ENCODE peak calls at places on chromosomes 11 and 22, in four cellular contexts. K, E, B and W are unnamed samples.

GRCh38 chr11:3106736-3107524 is 49.7 kb upstream of the CARS1 start:
- DNase-seq in K (no peak), E (no peak), B (no peak), W (no peak)

GRCh38 chr11:1827095-1827797 is 7.5 kb upstream of the SYT8 start:
- DNase-seq in K (no peak), E (peak), B (peak), W (no peak)

GRCh38 chr11:133136376-133136775 is 395.9 kb downstream of the OPCML start:
- DNase-seq in K (peak), E (no peak), B (no peak), W (no peak)

GRCh38 chr11:57348052-57348451 is 9.9 kb downstream of the P2RX3 start:
- DNase-seq in K (no peak), E (no peak), B (no peak), W (no peak)

GRCh38 chr22:38923463-38924196 is 33.8 kb upstream of the APOBEC3A start:
- DNase-seq in K (peak), E (peak), B (peak), W (no peak)

GRCh38 chr11:130834886-130835285 is 81.4 kb downstream of the SNX19 start:
- DNase-seq in K (no peak), E (no peak), B (no peak), W (no peak)

GRCh38 chr22:48488611-48489456 is 1338.8 kb downstream of the BRD1 start:
- DNase-seq in K (peak), E (no peak), B (no peak), W (no peak)

GRCh38 chr11:96213500-96213899 is 129.5 kb downstream of the MAML2 start:
- DNase-seq in K (no peak), E (peak), B (no peak), W (no peak)

GRCh38 chr22:39647836-39648500 is 77.4 kb downstream of the CACNA1I start:
- DNase-seq in K (no peak), E (no peak), B (no peak), W (no peak)

GRCh38 chr22:50180727-50181521 is 4.8 kb upstream of the TRABD start:
- DNase-seq in K (no peak), E (no peak), B (no peak), W (no peak)

GRCh38 chr11:90845126-90845525 is 622.3 kb upstream of the CHORDC1 start:
- DNase-seq in K (no peak), E (no peak), B (peak), W (no peak)

GRCh38 chr11:128904872-128905344 is 13.8 kb downstream of the KCNJ5 start:
- DNase-seq in K (peak), E (no peak), B (peak), W (no peak)

GRCh38 chr11:62646825-62647608 is 604 bp upstream of the GANAB start:
- DNase-seq in K (no peak), E (no peak), B (no peak), W (no peak)
- H3K4me3 ChIP-seq in K (no peak), E (no peak), B (no peak), W (peak)

GRCh38 chr11:16924462-16924825 is 89.8 kb downstream of the PLEKHA7 start:
- DNase-seq in K (no peak), E (no peak), B (no peak), W (no peak)
- H3K4me3 ChIP-seq in K (peak), E (peak), B (peak), W (no peak)

GRCh38 chr22:36156119-36156514 is 4.4 kb downstream of the APOL3 start:
- DNase-seq in K (no peak), E (no peak), B (no peak), W (no peak)
- H3K4me3 ChIP-seq in K (no peak), E (peak), B (peak), W (no peak)

GRCh38 chr11:64333556-64333955 is 6.4 kb upstream of the CCDC88B start:
- DNase-seq in K (no peak), E (no peak), B (no peak), W (no peak)

GRCh38 chr11:64330888-64331287 is 9.1 kb upstream of the CCDC88B start:
- DNase-seq in K (no peak), E (no peak), B (no peak), W (no peak)

GRCh38 chr11:64327993-64328392 is 10.1 kb downstream of the PRDX5 start:
- DNase-seq in K (no peak), E (no peak), B (no peak), W (no peak)

GRCh38 chr11:64334764-64335741 is 5.0 kb upstream of the CCDC88B start:
- DNase-seq in K (peak), E (peak), B (peak), W (no peak)

DNA sequence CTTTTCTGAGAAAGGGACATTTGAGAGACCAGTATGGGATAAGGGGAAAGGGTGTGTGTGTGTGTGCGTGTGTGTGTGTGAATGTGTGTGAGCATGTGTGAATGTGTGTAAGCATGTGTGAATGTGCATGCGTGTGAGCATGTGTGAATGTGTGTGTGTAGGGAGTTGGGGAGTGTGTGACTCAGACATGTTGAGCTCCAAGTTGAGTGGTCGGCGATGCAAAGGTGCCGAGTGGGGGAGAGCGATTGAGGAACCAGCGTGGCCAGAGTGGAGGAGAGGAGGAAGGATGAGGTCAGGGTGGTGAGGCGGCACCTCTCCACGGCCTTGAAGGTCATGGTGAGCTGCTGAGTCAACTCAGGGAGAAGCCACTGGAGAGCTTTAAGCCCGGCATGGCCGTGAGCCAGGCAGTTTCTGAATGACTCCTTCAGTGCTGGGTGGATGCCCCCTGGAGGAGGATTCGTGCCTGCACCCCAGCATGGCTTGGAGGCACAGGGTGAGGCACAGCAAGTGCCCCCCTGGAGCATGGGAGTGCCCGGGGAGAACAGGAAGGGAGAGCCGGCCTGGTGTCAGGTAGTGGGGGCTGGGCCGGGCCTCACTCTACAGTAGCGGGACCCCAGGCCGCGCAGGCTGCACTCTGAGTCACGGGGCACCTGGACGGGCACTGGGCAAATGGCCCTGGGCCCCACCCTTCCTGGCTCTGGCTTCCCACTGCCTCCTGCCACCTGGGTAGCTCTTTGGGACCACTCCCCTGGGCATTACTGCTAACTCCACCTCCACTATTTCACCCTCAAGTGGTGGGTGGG is 8.2 kb upstream of the CCDC88B start:
- DNase-seq in K (no peak), E (peak), B (peak), W (peak)
- H3K4me3 ChIP-seq in K (no peak), E (no peak), B (no peak), W (no peak)

GRCh38 chr11:7251487-7251835 is 243 bp upstream of the SYT9 start:
- DNase-seq in K (no peak), E (no peak), B (no peak), W (no peak)

GRCh38 chr11:7251836-7252682 is at the start of gene SYT9:
- DNase-seq in K (peak), E (peak), B (peak), W (no peak)

GRCh38 chr11:7254731-7255291 is 3.1 kb downstream of the SYT9 start:
- DNase-seq in K (no peak), E (no peak), B (no peak), W (no peak)

GRCh38 chr11:7250166-7250565 is 1.5 kb upstream of the SYT9 start:
- DNase-seq in K (no peak), E (no peak), B (no peak), W (no peak)

DNA sequence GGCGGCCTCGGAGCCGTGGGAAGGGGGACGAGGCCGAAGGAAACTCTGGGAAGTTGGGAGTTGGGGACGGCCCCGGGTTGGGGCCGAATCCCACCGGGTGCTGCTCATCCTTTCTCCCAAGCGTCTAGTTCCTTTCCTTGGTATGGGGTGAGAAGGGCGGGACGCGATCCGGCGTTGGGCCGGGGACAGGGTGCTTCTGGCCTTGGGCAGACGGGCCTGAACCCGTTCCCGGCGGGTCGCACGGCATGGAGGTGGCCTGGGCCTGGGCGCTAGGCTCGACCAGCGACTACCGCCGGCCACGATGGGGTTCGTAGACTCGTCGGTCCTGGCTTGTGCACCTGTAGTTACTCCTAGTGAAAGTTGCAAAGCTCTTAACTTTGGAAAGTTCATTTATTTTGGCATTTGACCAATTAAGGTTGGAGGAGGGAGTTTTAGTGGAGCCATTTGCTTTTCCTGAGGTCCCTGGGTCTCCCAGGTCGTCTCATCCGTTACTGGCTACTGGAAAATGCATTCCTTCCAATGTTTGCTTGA is 1.0 kb downstream of the SYT9 start:
- DNase-seq in K (peak), E (no peak), B (no peak), W (no peak)
- H3K4me3 ChIP-seq in K (peak), E (no peak), B (no peak), W (no peak)

DNA sequence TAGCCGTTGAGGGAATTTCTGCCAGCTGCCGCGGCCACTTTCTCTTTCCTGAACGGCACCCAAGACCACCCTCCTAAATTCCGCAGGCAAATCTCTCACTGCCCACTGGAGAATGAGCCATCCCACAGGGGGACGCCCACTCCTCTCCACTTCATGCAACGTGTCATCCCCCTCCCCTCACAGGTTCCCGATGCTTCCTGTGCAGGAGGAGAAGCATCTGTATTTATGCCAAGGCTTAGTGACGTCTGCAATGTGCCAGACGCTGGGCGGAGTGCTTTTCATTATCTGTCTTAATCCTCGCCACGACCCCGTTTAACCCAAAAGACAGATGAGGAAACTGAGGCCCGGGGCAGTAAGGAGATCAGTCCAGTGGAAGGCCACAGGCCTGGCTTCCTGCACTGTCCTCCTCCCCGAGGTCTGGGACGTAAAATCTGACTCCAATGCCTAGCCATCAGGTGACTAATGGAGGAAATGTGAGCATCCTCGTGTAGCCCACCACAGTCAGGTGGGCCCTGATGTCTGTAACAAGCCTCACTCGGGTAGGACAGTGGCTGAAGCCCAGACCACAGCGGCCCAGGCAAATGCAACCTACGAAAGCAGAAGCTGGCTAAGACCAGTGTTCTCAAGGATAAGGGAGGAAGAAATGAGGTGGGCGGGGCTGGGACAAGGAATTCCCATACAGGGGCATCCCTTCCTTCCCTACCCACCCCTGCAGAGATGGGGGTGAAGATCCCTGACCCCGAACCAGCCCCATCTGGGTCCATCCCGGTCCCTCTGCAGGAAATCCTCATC is 23.1 kb downstream of the MN1 start:
- DNase-seq in K (peak), E (no peak), B (no peak), W (no peak)
- H3K4me3 ChIP-seq in K (no peak), E (no peak), B (no peak), W (no peak)

DNA sequence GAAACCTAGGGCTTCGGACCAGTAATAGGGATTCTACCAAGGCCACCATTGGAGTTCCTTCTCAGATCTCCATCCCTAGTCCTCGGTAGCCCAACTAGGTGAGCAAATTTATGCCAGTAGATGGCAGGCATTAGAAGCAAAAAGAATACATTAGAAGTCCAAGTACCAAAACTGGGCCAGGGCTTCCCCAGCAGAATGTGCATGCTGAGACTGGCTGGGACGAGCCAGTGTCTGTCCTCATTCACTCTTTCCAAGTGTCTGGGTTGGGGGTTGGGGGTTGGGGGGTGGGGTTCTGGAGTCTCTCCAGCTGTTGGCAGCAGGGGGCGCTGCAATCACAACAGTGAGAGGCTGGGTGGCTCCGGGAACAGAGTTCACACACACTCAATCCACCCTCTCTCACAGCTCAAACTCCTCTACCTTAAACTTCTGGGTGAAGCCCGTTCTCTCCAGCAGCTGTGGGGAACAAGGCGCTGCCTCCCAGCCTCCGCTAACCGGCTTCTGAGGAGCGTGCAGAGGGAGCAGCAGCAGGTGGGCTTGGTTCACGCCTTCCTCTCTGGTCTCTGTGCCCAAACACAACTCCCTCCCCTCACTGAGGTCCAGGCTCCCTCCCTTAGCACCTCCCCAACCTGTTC is 57.5 kb downstream of the BTG4 start:
- DNase-seq in K (peak), E (peak), B (peak), W (peak)
- H3K4me3 ChIP-seq in K (peak), E (no peak), B (no peak), W (no peak)

GRCh38 chr11:35142481-35143207 is 3.7 kb downstream of the CD44 start:
- DNase-seq in K (peak), E (peak), B (peak), W (no peak)
- H3K4me3 ChIP-seq in K (no peak), E (no peak), B (peak), W (no peak)